ENCODE peak calls at places on chromosomes 16 and 17, in seven cellular contexts. K is GM12892, W is spleen, F is NB4, P is heart left ventricle, J is body of pancreas, E is sigmoid colon. A is an unnamed sample.

GRCh38 chr17:41734139-41734948 is at the start of gene HAP1:
- DNase-seq in K (no peak), W (no peak), F (no peak), P (no peak), J (peak), E (no peak), A (peak)

GRCh38 chr17:60926466-60927183 is 249.0 kb downstream of the BCAS3 start:
- DNase-seq in K (no peak), W (no peak), F (no peak), P (no peak), J (no peak), E (no peak), A (no peak)

GRCh38 chr17:47703671-47704070 is 9.7 kb downstream of the TBKBP1 start:
- DNase-seq in K (no peak), W (no peak), F (no peak), P (no peak), J (no peak), E (no peak), A (no peak)

GRCh38 chr17:410674-411401 is 58.2 kb upstream of the RPH3AL start:
- DNase-seq in K (no peak), W (peak), F (peak), P (no peak), J (no peak), E (no peak), A (no peak)

GRCh38 chr17:34341916-34342315 is 14.4 kb upstream of the CCL13 start:
- DNase-seq in K (no peak), W (no peak), F (no peak), P (no peak), J (no peak), E (no peak), A (no peak)

GRCh38 chr16:761580-761979 is 1.0 kb downstream of the MSLN start:
- DNase-seq in K (no peak), W (no peak), F (no peak), P (no peak), J (no peak), E (no peak), A (no peak)

GRCh38 chr17:56679767-56680422 is 86.4 kb downstream of the NOG start:
- DNase-seq in K (no peak), W (no peak), F (no peak), P (no peak), J (no peak), E (no peak), A (no peak)

GRCh38 chr17:49515196-49515770 is 20.2 kb downstream of the NGFR start:
- DNase-seq in K (peak), W (peak), F (peak), P (peak), J (peak), E (peak), A (peak)

GRCh38 chr17:5516060-5516792 is 29.9 kb downstream of the MIS12 start:
- DNase-seq in K (no peak), W (no peak), F (peak), P (no peak), J (no peak), E (no peak), A (no peak)

GRCh38 chr16:23368469-23368868 is 66.4 kb downstream of the SCNN1B start:
- DNase-seq in K (no peak), W (no peak), F (no peak), P (no peak), J (no peak), E (no peak), A (no peak)

GRCh38 chr17:80996422-80997305 is 5.0 kb downstream of the CHMP6 start:
- DNase-seq in K (no peak), W (peak), F (no peak), P (peak), J (no peak), E (no peak), A (no peak)

GRCh38 chr17:78391843-78392242 is 13.4 kb downstream of the PGS1 start:
- DNase-seq in K (no peak), W (no peak), F (no peak), P (no peak), J (no peak), E (no peak), A (no peak)
- TF ChIP-seq POLR2A in K (no peak), W (no peak), F (no peak), P (no peak), J (no peak), E (no peak), A (no peak)

GRCh38 chr17:82267575-82268379 is 5.7 kb downstream of the CSNK1D start:
- DNase-seq in K (no peak), W (peak), F (peak), P (peak), J (peak), E (peak), A (peak)
- TF ChIP-seq POLR2A in K (no peak), W (no peak), F (no peak), P (no peak), J (peak), E (no peak), A (peak)

GRCh38 chr17:78494961-78495330 is 82.2 kb downstream of the DNAH17 start:
- DNase-seq in K (no peak), W (peak), F (no peak), P (no peak), J (no peak), E (no peak), A (no peak)

GRCh38 chr17:78495634-78496033 is 81.6 kb downstream of the DNAH17 start:
- DNase-seq in K (no peak), W (peak), F (no peak), P (no peak), J (no peak), E (no peak), A (no peak)

GRCh38 chr17:78496311-78496710 is 80.9 kb downstream of the DNAH17 start:
- DNase-seq in K (no peak), W (no peak), F (no peak), P (no peak), J (no peak), E (no peak), A (no peak)

GRCh38 chr17:78498848-78499247 is 78.3 kb downstream of the DNAH17 start:
- DNase-seq in K (no peak), W (no peak), F (no peak), P (no peak), J (no peak), E (no peak), A (no peak)

GRCh38 chr17:78497115-78497540 is 80.1 kb downstream of the DNAH17 start:
- DNase-seq in K (peak), W (peak), F (peak), P (peak), J (peak), E (peak), A (peak)
- TF ChIP-seq POLR2A in K (no peak), W (no peak), F (no peak), P (no peak), J (no peak), E (no peak), A (no peak)

GRCh38 chr16:8886593-8887437 is 4.7 kb downstream of the LITAFD start:
- DNase-seq in K (no peak), W (peak), F (no peak), P (no peak), J (no peak), E (no peak), A (no peak)
- TF ChIP-seq POLR2A in K (no peak), W (no peak), F (no peak), P (no peak), J (no peak), E (no peak), A (no peak)